ENCODE peak calls at places on chromosomes 5 and 9, in four cellular contexts. Y, I, X and E are unnamed samples.

GRCh38 chr5:37871023-37871815 is 31.4 kb upstream of the GDNF start:
- DNase-seq in Y (no peak), I (no peak), X (no peak), E (no peak)

GRCh38 chr5:136425914-136426313 is 60.6 kb upstream of the TRPC7 start:
- DNase-seq in Y (no peak), I (peak), X (no peak), E (no peak)

GRCh38 chr5:40089269-40089668 is 590.4 kb upstream of the PTGER4 start:
- DNase-seq in Y (no peak), I (no peak), X (no peak), E (no peak)

GRCh38 chr9:98375138-98375726 is 119.8 kb upstream of the TBC1D2 start:
- DNase-seq in Y (no peak), I (peak), X (no peak), E (no peak)

GRCh38 chr5:142491679-142492078 is 166.9 kb upstream of the SPRY4 start:
- DNase-seq in Y (no peak), I (no peak), X (no peak), E (no peak)

GRCh38 chr9:100216178-100216787 is 117.2 kb downstream of the INVS start:
- DNase-seq in Y (peak), I (no peak), X (peak), E (peak)

GRCh38 chr5:68088302-68088701 is 127.3 kb upstream of the PIK3R1 start:
- DNase-seq in Y (no peak), I (no peak), X (no peak), E (no peak)

GRCh38 chr5:177427211-177427822 is 841 bp downstream of the GRK6 start:
- DNase-seq in Y (no peak), I (no peak), X (no peak), E (no peak)

GRCh38 chr5:38650540-38651275 is 94.3 kb upstream of the LIFR start:
- DNase-seq in Y (no peak), I (no peak), X (no peak), E (no peak)

GRCh38 chr5:83632874-83633273 is 87.8 kb downstream of the HAPLN1 start:
- DNase-seq in Y (no peak), I (peak), X (no peak), E (no peak)

GRCh38 chr5:127810014-127810413 is 106.8 kb downstream of the CCDC192 start:
- DNase-seq in Y (no peak), I (no peak), X (no peak), E (no peak)

GRCh38 chr9:70418822-70419545 is 4.5 kb upstream of the KLF9 start:
- DNase-seq in Y (peak), I (peak), X (peak), E (peak)

GRCh38 chr5:36643162-36643561 is 36.8 kb downstream of the SLC1A3 start:
- DNase-seq in Y (no peak), I (no peak), X (no peak), E (no peak)

GRCh38 chr5:6201626-6202025 is 176.7 kb downstream of the MED10 start:
- DNase-seq in Y (no peak), I (no peak), X (no peak), E (no peak)

GRCh38 chr9:95857122-95857521 is 18.4 kb upstream of the ERCC6L2 start:
- DNase-seq in Y (no peak), I (no peak), X (no peak), E (no peak)

GRCh38 chr9:109010676-109011655 is 2.3 kb downstream of the CTNNAL1 start:
- DNase-seq in Y (peak), I (no peak), X (no peak), E (peak)

GRCh38 chr5:151298063-151298462 is 5.5 kb downstream of the SLC36A3 start:
- DNase-seq in Y (no peak), I (no peak), X (no peak), E (no peak)

GRCh38 chr5:61659221-61659696 is 327.2 kb downstream of the ZSWIM6 start:
- DNase-seq in Y (no peak), I (no peak), X (peak), E (no peak)

GRCh38 chr5:139575313-139575646 is 14.1 kb downstream of the UBE2D2 start:
- DNase-seq in Y (no peak), I (no peak), X (no peak), E (no peak)

GRCh38 chr9:124348831-124349230 is 66.4 kb downstream of the PSMB7 start:
- DNase-seq in Y (no peak), I (no peak), X (no peak), E (peak)

GRCh38 chr5:127203818-127204217 is 86.8 kb upstream of the MEGF10 start:
- DNase-seq in Y (no peak), I (no peak), X (no peak), E (no peak)

GRCh38 chr9:92538541-92538940 is 2.8 kb upstream of the ECM2 start:
- DNase-seq in Y (no peak), I (no peak), X (no peak), E (no peak)

GRCh38 chr5:102089883-102090282 is 206.2 kb downstream of the SLCO4C1 start:
- DNase-seq in Y (no peak), I (no peak), X (no peak), E (no peak)

GRCh38 chr9:85610074-85610855 is 131.5 kb downstream of the AGTPBP1 start:
- DNase-seq in Y (peak), I (peak), X (no peak), E (peak)

GRCh38 chr9:79989079-79989478 is 417.3 kb downstream of the TLE4 start:
- DNase-seq in Y (no peak), I (peak), X (no peak), E (no peak)

GRCh38 chr5:138000102-138000723 is 32.7 kb downstream of the FAM13B start:
- DNase-seq in Y (peak), I (peak), X (no peak), E (no peak)

GRCh38 chr5:32684261-32684660 is 26.9 kb upstream of the NPR3 start:
- DNase-seq in Y (no peak), I (no peak), X (no peak), E (no peak)

GRCh38 chr5:148759101-148759500 is 67.3 kb upstream of the ADRB2 start:
- DNase-seq in Y (no peak), I (no peak), X (no peak), E (no peak)

GRCh38 chr5:122951658-122952057 is 84.9 kb downstream of the PPIC start:
- DNase-seq in Y (no peak), I (no peak), X (no peak), E (no peak)

GRCh38 chr5:176447538-176447981 is 625 bp upstream of the FAF2 start:
- DNase-seq in Y (peak), I (no peak), X (no peak), E (peak)

GRCh38 chr9:20125721-20126120 is 336.9 kb upstream of the SLC24A2 start:
- DNase-seq in Y (no peak), I (no peak), X (no peak), E (no peak)

GRCh38 chr9:20658677-20659473 is 25.2 kb upstream of the FOCAD start:
- DNase-seq in Y (peak), I (no peak), X (no peak), E (no peak)

GRCh38 chr5:41420509-41421067 is 89.8 kb downstream of the PLCXD3 start:
- DNase-seq in Y (no peak), I (no peak), X (no peak), E (no peak)

GRCh38 chr9:8401961-8402701 is 602.6 kb upstream of the DMAC1 start:
- DNase-seq in Y (no peak), I (no peak), X (no peak), E (no peak)

GRCh38 chr5:54440456-54440893 is 15.0 kb upstream of the HSPB3 start:
- DNase-seq in Y (peak), I (no peak), X (no peak), E (peak)

DNA sequence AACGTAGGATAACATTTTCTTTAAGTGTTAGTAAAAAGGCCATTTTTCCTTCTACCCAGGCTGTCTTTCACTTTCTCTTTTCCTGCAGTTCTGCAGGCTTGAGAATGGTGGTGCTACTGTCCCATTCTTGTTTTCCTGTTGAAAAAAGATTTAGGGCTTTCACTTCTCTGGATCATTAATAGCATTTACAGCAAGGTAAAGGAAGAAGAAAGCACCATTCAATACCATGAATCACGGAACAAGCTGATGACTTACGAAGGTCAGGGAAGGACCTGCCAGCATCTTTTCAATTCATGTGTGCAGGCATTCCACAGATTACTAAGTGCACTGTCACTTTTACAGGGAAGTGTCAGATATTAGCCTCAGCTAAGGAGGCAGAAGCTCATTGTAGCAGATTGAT is 292.8 kb downstream of the YTHDC2 start:
- DNase-seq in Y (no peak), I (peak), X (no peak), E (no peak)
- TF ChIP-seq CTCF in Y (no peak), I (peak), X (no peak), E (no peak)

GRCh38 chr9:127930298-127931091 is at the start of gene PIP5KL1:
- DNase-seq in Y (peak), I (no peak), X (peak), E (peak)
- TF ChIP-seq CTCF in Y (no peak), I (peak), X (no peak), E (no peak)

GRCh38 chr5:141100243-141100805 is at the start of gene PCDHB3:
- DNase-seq in Y (peak), I (no peak), X (no peak), E (no peak)

GRCh38 chr5:141095263-141095641 is 837 bp downstream of the PCDHB2 start:
- DNase-seq in Y (no peak), I (no peak), X (no peak), E (no peak)

DNA sequence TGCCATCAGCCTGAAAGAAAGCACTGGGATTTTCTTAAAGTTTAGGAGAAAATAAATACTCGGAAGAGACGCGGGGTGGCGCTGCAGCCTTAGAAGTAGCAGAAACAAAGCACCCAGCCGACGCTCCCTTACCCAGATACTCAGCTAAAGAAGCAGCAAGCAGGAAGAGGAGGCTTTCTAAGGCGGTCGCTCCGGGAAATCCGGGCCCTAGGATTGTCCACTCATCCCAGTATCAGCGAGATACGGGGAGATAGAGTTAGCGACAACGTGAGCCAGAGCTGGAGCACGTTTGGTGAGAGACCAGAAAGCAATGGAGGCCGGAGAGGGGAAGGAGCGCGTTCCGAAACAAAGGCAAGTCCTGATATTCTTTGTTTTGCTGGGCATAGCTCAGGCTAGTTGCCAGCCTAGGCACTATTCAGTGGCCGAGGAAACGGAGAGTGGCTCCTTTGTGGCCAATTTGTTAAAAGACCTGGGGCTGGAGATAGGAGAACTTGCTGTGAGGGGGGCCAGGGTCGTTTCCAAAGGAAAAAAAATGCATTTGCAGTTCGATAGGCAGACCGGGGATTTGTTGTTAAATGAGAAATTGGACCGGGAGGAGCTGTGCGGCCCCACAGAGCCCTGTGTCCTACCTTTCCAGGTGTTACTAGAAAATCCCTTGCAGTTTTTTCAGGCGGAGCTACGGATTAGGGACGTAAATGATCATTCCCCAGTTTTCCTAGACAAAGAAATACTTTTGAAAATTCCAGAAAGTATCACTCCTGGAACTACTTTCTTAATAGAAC is at the start of gene PCDHB2:
- DNase-seq in Y (peak), I (no peak), X (no peak), E (no peak)
- TF ChIP-seq CTCF in Y (peak), I (peak), X (no peak), E (peak)

GRCh38 chr9:127506814-127507750 is 55.8 kb downstream of the LRSAM1 start:
- DNase-seq in Y (no peak), I (no peak), X (no peak), E (no peak)
- TF ChIP-seq CTCF in Y (no peak), I (no peak), X (no peak), E (no peak)

GRCh38 chr9:12539602-12540001 is 153.6 kb upstream of the TYRP1 start:
- DNase-seq in Y (no peak), I (no peak), X (no peak), E (no peak)
- TF ChIP-seq CTCF in Y (no peak), I (no peak), X (no peak), E (no peak)

DNA sequence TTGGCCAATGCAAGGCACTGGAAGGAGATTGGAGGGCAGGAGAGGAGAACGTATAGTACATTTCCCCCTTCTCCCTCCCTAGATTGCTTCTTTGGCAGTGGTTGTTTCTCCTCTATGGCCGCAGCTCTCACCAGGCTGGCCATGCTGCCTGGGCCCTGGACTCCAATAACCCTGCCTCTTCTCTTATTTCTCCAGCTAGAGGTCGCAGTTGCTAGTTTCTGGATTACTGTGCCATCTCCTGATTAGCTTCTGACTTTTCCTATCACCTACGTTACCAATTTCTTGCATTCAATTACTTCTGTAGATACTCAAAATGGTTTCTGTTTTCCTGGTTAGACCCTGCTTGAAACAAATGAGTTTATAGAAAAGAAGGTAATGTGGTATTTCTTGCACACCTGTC is 2.4 kb upstream of the MACIR start:
- DNase-seq in Y (no peak), I (no peak), X (no peak), E (no peak)
- TF ChIP-seq CTCF in Y (no peak), I (peak), X (no peak), E (peak)

GRCh38 chr5:66306105-66306843 is 162.2 kb downstream of the SREK1 start:
- DNase-seq in Y (peak), I (no peak), X (no peak), E (peak)
- TF ChIP-seq CTCF in Y (peak), I (peak), X (peak), E (peak)

GRCh38 chr5:33973271-33973670 is 11.2 kb downstream of the SLC45A2 start:
- DNase-seq in Y (no peak), I (no peak), X (no peak), E (peak)

GRCh38 chr5:33968133-33969005 is 16.1 kb downstream of the SLC45A2 start:
- DNase-seq in Y (no peak), I (no peak), X (no peak), E (no peak)

GRCh38 chr5:33964132-33964531 is 20.4 kb downstream of the SLC45A2 start:
- DNase-seq in Y (no peak), I (no peak), X (no peak), E (peak)

DNA sequence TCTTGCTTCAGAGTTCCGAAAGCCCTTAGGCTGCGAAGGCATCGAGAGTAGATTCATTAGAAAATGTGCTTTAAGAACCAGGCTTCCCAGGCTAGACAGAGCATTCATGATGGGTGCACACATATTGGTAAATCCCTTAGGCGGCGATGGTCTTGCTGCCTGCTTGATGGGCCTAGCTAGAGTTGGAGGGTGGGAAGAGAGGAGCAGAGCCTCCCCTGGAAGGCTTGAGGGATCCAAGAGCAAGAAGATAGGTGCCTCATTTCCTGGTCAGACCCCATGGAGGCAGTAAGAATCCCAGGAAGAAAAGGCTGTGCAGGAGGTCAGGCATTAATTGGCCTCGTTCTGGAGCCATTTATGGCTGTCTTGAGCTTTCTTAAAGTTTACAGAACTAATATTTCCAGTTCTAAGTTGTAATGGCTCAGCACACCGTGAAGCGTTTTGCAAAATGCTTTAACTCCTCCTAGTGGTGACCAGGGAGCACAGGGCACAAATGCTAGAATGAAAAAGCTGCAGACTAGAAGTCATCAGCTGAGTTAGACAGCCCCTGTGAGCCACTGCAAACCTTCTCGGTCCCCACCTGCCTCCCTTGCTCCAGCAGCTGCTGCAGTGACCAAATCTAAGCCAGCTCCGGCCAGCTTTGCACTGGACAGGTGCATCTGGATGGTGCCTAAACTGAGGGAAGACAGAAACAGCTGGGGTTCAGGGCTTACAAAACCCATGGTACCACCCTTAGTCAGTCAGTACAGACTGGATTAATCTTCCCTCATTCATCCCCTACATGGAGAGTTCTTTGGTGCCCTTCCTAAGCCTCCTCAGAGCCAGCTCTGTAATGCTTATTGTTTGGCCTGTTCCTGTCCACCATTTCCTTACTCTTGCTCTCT is 14.7 kb downstream of the SLC45A2 start:
- DNase-seq in Y (peak), I (no peak), X (no peak), E (peak)
- TF ChIP-seq CTCF in Y (peak), I (peak), X (no peak), E (peak)

DNA sequence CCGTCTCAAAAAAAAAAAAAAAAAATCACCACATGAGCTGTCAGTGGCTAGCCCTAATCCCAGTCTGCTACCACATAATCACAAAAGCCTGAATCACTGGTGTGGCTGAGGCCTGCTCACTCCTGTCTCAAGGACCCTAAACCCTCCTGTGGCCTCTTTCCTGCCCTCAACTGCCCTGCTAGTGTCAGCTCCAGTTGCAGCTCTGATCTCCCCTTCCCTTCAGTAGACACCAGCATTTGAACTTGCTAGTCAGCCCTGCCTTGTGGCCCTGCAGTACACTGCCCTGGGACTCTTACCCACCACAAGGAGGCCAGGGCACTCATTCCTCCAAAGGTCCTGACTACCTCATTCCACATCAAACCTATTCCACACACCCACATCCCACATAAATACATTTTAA is 9.5 kb upstream of the P4HA2 start:
- DNase-seq in Y (no peak), I (no peak), X (no peak), E (no peak)
- TF ChIP-seq CTCF in Y (no peak), I (peak), X (no peak), E (no peak)

GRCh38 chr5:8585230-8586018 is 716.5 kb downstream of the MTRR start:
- DNase-seq in Y (no peak), I (no peak), X (no peak), E (no peak)
- TF ChIP-seq CTCF in Y (no peak), I (peak), X (no peak), E (no peak)